ENCODE peak calls at places on chromosomes 13 and 19, in seven cellular contexts. G is neural crest cell; B is activated T-helper 2 cell treated with anti-CD3 and anti-CD28 coated beads, Interferon-gamma antibody, Interleukin-2, Interleukin-4, amounts not matched to agents 10 μg/mL and 5 μg/mL and 100 μg/mL, durations not matched to agents 14 hours and 24 hours and 36 hours; C is NCI-H748 treated with DMSO at 0.1 percent for 48 hours; D is COLO829; W is D341Med; O is activated naive CD4-positive, alpha-beta T cell treated with anti-CD3 and anti-CD28 coated beads, Interleukin-2, amount 10 ng/mL, durations not matched to agents 7 days and 5 days. Y is an unnamed sample.

GRCh38 chr13:109747524-109747923 is 38.9 kb downstream of the IRS2 start:
- DNase-seq in C (no peak), G (no peak), W (no peak), B (no peak), D (no peak), O (no peak), Y (no peak)

GRCh38 chr13:37642201-37642600 is 43.6 kb upstream of the POSTN start:
- DNase-seq in W (no peak), C (no peak), O (no peak), D (no peak), B (no peak), G (no peak), Y (no peak)

GRCh38 chr19:14916848-14917247 is 24.4 kb upstream of the OR7C2 start:
- DNase-seq in B (no peak), D (no peak), O (no peak), C (no peak), G (no peak), W (no peak), Y (no peak)

GRCh38 chr19:2523630-2524311 is 47.8 kb downstream of the GADD45B start:
- DNase-seq in B (no peak), W (peak), O (no peak), D (no peak), C (no peak), G (no peak), Y (no peak)

GRCh38 chr19:2624537-2625091 is 77.9 kb downstream of the GNG7 start:
- DNase-seq in B (no peak), W (peak), D (no peak), O (no peak), G (no peak), C (no peak), Y (no peak)

GRCh38 chr19:38842439-38843174 is 7.2 kb downstream of the HNRNPL start:
- DNase-seq in D (no peak), C (no peak), W (no peak), G (no peak), B (peak), O (peak), Y (no peak)

GRCh38 chr13:42274386-42275097 is 2.6 kb downstream of the AKAP11 start:
- DNase-seq in G (no peak), O (no peak), D (no peak), W (no peak), C (no peak), B (no peak), Y (no peak)

GRCh38 chr13:99380921-99381645 is 73.9 kb upstream of the GPR183 start:
- DNase-seq in D (no peak), O (peak), G (no peak), C (no peak), W (no peak), B (peak), Y (no peak)

GRCh38 chr13:98576963-98577822 is at the start of gene STK24:
- DNase-seq in C (peak), G (peak), O (peak), B (peak), W (peak), D (no peak), Y (no peak)

GRCh38 chr19:6527893-6528543 is 2.8 kb upstream of the TNFSF9 start:
- DNase-seq in W (no peak), B (no peak), C (no peak), D (no peak), O (no peak), G (no peak), Y (no peak)

GRCh38 chr13:111630411-111630810 is 310.0 kb downstream of the TEX29 start:
- DNase-seq in B (no peak), W (no peak), D (no peak), O (no peak), C (no peak), G (no peak), Y (no peak)

GRCh38 chr19:3586124-3586626 is 897 bp downstream of the GIPC3 start:
- DNase-seq in O (peak), D (no peak), W (peak), B (no peak), C (no peak), G (peak), Y (no peak)

GRCh38 chr19:35629332-35629633 is 447 bp downstream of the RBM42 start:
- DNase-seq in W (no peak), D (no peak), O (no peak), C (no peak), B (no peak), G (no peak), Y (no peak)

GRCh38 chr13:95452376-95452775 is 100.1 kb upstream of the CLDN10 start:
- DNase-seq in O (no peak), D (no peak), B (no peak), W (no peak), G (no peak), C (no peak), Y (no peak)

GRCh38 chr19:6042776-6043726 is 65.1 kb upstream of the RANBP3 start:
- DNase-seq in G (no peak), B (no peak), W (no peak), C (no peak), O (no peak), D (no peak), Y (no peak)

GRCh38 chr19:45117666-45118065 is 24.7 kb downstream of the PPP1R37 start:
- DNase-seq in D (no peak), B (no peak), C (no peak), O (no peak), G (no peak), W (no peak), Y (no peak)

GRCh38 chr19:40190891-40191835 is at the start of gene MAP3K10:
- DNase-seq in C (peak), W (peak), B (peak), O (peak), D (peak), G (peak), Y (no peak)

GRCh38 chr19:44685877-44686276 is 13.1 kb upstream of the CEACAM16 start:
- DNase-seq in G (no peak), B (no peak), W (no peak), C (no peak), O (no peak), D (no peak), Y (no peak)

GRCh38 chr13:97385146-97385545 is 48.8 kb upstream of the RAP2A start:
- DNase-seq in W (no peak), D (no peak), O (no peak), B (no peak), G (no peak), C (no peak), Y (no peak)

GRCh38 chr19:29552454-29553280 is 26.9 kb downstream of the VSTM2B start:
- DNase-seq in G (no peak), C (no peak), D (no peak), W (no peak), O (no peak), B (no peak), Y (no peak)

Y was measured in epithelial cell of prostate.